ENCODE peak calls at places on chromosomes 11 and 22, in six cellular contexts. One of them, this sample, is unnamed.

GRCh38 chr11:61919841-61920631 is 2.7 kb upstream of the RAB3IL1 start:
- DNase-seq in NCI-H1417: no peak
- DNase-seq in AG10803: no peak
- DNase-seq in skeletal muscle cell: no peak
- DNase-seq in amygdala: no peak
- DNase-seq in stimulated activated CD8-positive, alpha-beta memory T cell treated with anti-CD3 and anti-CD28 coated beads, Interleukin-15, amount 100 ng/mL, for 1 hour: no peak
- DNase-seq in this sample: no peak

GRCh38 chr11:6646631-6647281 is 8.9 kb downstream of the DCHS1 start:
- DNase-seq in stimulated activated CD8-positive, alpha-beta memory T cell treated with anti-CD3 and anti-CD28 coated beads, Interleukin-15, amount 100 ng/mL, for 1 hour: no peak
- DNase-seq in NCI-H1417: no peak
- DNase-seq in AG10803: peak; percentile 84
- DNase-seq in skeletal muscle cell: no peak
- DNase-seq in amygdala: no peak
- DNase-seq in this sample: peak; percentile 61

GRCh38 chr11:76897233-76897632 is 36.5 kb downstream of the ACER3 start:
- DNase-seq in stimulated activated CD8-positive, alpha-beta memory T cell treated with anti-CD3 and anti-CD28 coated beads, Interleukin-15, amount 100 ng/mL, for 1 hour: no peak
- DNase-seq in AG10803: no peak
- DNase-seq in amygdala: no peak
- DNase-seq in skeletal muscle cell: no peak
- DNase-seq in NCI-H1417: no peak
- DNase-seq in this sample: no peak

GRCh38 chr22:45082795-45083194 is 73.0 kb upstream of the PHF21B start:
- DNase-seq in stimulated activated CD8-positive, alpha-beta memory T cell treated with anti-CD3 and anti-CD28 coated beads, Interleukin-15, amount 100 ng/mL, for 1 hour: no peak
- DNase-seq in NCI-H1417: no peak
- DNase-seq in AG10803: no peak
- DNase-seq in amygdala: no peak
- DNase-seq in skeletal muscle cell: no peak
- DNase-seq in this sample: no peak

GRCh38 chr11:92657226-92657625 is 312.2 kb upstream of the MTNR1B start:
- DNase-seq in NCI-H1417: no peak
- DNase-seq in skeletal muscle cell: no peak
- DNase-seq in amygdala: no peak
- DNase-seq in AG10803: no peak
- DNase-seq in stimulated activated CD8-positive, alpha-beta memory T cell treated with anti-CD3 and anti-CD28 coated beads, Interleukin-15, amount 100 ng/mL, for 1 hour: no peak
- DNase-seq in this sample: no peak

GRCh38 chr11:60953781-60954180 is 1.8 kb upstream of the SLC15A3 start:
- DNase-seq in skeletal muscle cell: no peak
- DNase-seq in amygdala: no peak
- DNase-seq in AG10803: peak; percentile 33
- DNase-seq in NCI-H1417: no peak
- DNase-seq in stimulated activated CD8-positive, alpha-beta memory T cell treated with anti-CD3 and anti-CD28 coated beads, Interleukin-15, amount 100 ng/mL, for 1 hour: no peak
- DNase-seq in this sample: no peak

GRCh38 chr22:25567305-25567704 is 2.8 kb downstream of the GRK3 start:
- DNase-seq in AG10803: no peak
- DNase-seq in NCI-H1417: no peak
- DNase-seq in stimulated activated CD8-positive, alpha-beta memory T cell treated with anti-CD3 and anti-CD28 coated beads, Interleukin-15, amount 100 ng/mL, for 1 hour: no peak
- DNase-seq in skeletal muscle cell: no peak
- DNase-seq in amygdala: no peak
- DNase-seq in this sample: no peak

GRCh38 chr11:64571050-64571409 is 20.0 kb upstream of the SLC22A12 start:
- DNase-seq in amygdala: no peak
- DNase-seq in stimulated activated CD8-positive, alpha-beta memory T cell treated with anti-CD3 and anti-CD28 coated beads, Interleukin-15, amount 100 ng/mL, for 1 hour: no peak
- DNase-seq in NCI-H1417: no peak
- DNase-seq in AG10803: no peak
- DNase-seq in skeletal muscle cell: no peak
- DNase-seq in this sample: no peak

GRCh38 chr11:12765428-12765827 is 91.2 kb downstream of the TEAD1 start:
- DNase-seq in stimulated activated CD8-positive, alpha-beta memory T cell treated with anti-CD3 and anti-CD28 coated beads, Interleukin-15, amount 100 ng/mL, for 1 hour: no peak
- DNase-seq in NCI-H1417: peak; percentile 81
- DNase-seq in AG10803: peak; percentile 60
- DNase-seq in skeletal muscle cell: no peak
- DNase-seq in amygdala: no peak
- DNase-seq in this sample: no peak

GRCh38 chr11:94815705-94816344 is 47.7 kb downstream of the AMOTL1 start:
- DNase-seq in AG10803: no peak
- DNase-seq in amygdala: no peak
- DNase-seq in NCI-H1417: peak; percentile 18
- DNase-seq in skeletal muscle cell: no peak
- DNase-seq in stimulated activated CD8-positive, alpha-beta memory T cell treated with anti-CD3 and anti-CD28 coated beads, Interleukin-15, amount 100 ng/mL, for 1 hour: no peak
- DNase-seq in this sample: no peak

GRCh38 chr11:2190670-2191471 is 19.3 kb upstream of the TH start:
- DNase-seq in NCI-H1417: no peak
- DNase-seq in AG10803: no peak
- DNase-seq in amygdala: no peak
- DNase-seq in stimulated activated CD8-positive, alpha-beta memory T cell treated with anti-CD3 and anti-CD28 coated beads, Interleukin-15, amount 100 ng/mL, for 1 hour: no peak
- DNase-seq in skeletal muscle cell: no peak
- DNase-seq in this sample: no peak

GRCh38 chr11:13140873-13141655 is 131.9 kb downstream of the RASSF10 start:
- DNase-seq in NCI-H1417: peak; percentile 94
- DNase-seq in AG10803: no peak
- DNase-seq in amygdala: peak; percentile 8
- DNase-seq in stimulated activated CD8-positive, alpha-beta memory T cell treated with anti-CD3 and anti-CD28 coated beads, Interleukin-15, amount 100 ng/mL, for 1 hour: no peak
- DNase-seq in skeletal muscle cell: no peak
- DNase-seq in this sample: no peak

GRCh38 chr11:8709002-8709672 is 26.5 kb downstream of the RPL27A start:
- DNase-seq in skeletal muscle cell: peak; percentile 89
- DNase-seq in AG10803: peak; percentile 99
- DNase-seq in NCI-H1417: no peak
- DNase-seq in amygdala: peak; percentile 37
- DNase-seq in stimulated activated CD8-positive, alpha-beta memory T cell treated with anti-CD3 and anti-CD28 coated beads, Interleukin-15, amount 100 ng/mL, for 1 hour: no peak
- DNase-seq in this sample: no peak

GRCh38 chr22:46287873-46288751 is 8.6 kb upstream of the GTSE1 start:
- DNase-seq in amygdala: no peak
- DNase-seq in stimulated activated CD8-positive, alpha-beta memory T cell treated with anti-CD3 and anti-CD28 coated beads, Interleukin-15, amount 100 ng/mL, for 1 hour: no peak
- DNase-seq in skeletal muscle cell: no peak
- DNase-seq in NCI-H1417: no peak
- DNase-seq in AG10803: no peak
- DNase-seq in this sample: peak; percentile 94

GRCh38 chr11:1736447-1736992 is 13.9 kb downstream of the IFITM10 start:
- DNase-seq in amygdala: no peak
- DNase-seq in AG10803: no peak
- DNase-seq in NCI-H1417: no peak
- DNase-seq in skeletal muscle cell: no peak
- DNase-seq in stimulated activated CD8-positive, alpha-beta memory T cell treated with anti-CD3 and anti-CD28 coated beads, Interleukin-15, amount 100 ng/mL, for 1 hour: no peak
- DNase-seq in this sample: no peak

GRCh38 chr11:103947566-103947919 is 88.9 kb upstream of the DDI1 start:
- DNase-seq in NCI-H1417: no peak
- DNase-seq in amygdala: no peak
- DNase-seq in AG10803: peak; percentile 89
- DNase-seq in skeletal muscle cell: peak; percentile 59
- DNase-seq in stimulated activated CD8-positive, alpha-beta memory T cell treated with anti-CD3 and anti-CD28 coated beads, Interleukin-15, amount 100 ng/mL, for 1 hour: no peak
- DNase-seq in this sample: no peak

GRCh38 chr11:93192163-93192562 is 5.6 kb downstream of the SLC36A4 start:
- DNase-seq in amygdala: no peak
- DNase-seq in AG10803: no peak
- DNase-seq in skeletal muscle cell: no peak
- DNase-seq in NCI-H1417: no peak
- DNase-seq in stimulated activated CD8-positive, alpha-beta memory T cell treated with anti-CD3 and anti-CD28 coated beads, Interleukin-15, amount 100 ng/mL, for 1 hour: no peak
- DNase-seq in this sample: no peak

GRCh38 chr22:46043816-46044717 is 67.1 kb upstream of the WNT7B start:
- DNase-seq in NCI-H1417: peak; percentile 35
- DNase-seq in skeletal muscle cell: no peak
- DNase-seq in stimulated activated CD8-positive, alpha-beta memory T cell treated with anti-CD3 and anti-CD28 coated beads, Interleukin-15, amount 100 ng/mL, for 1 hour: no peak
- DNase-seq in AG10803: no peak
- DNase-seq in amygdala: no peak
- DNase-seq in this sample: no peak

GRCh38 chr22:45949921-45950320 is 27.0 kb downstream of the WNT7B start:
- DNase-seq in skeletal muscle cell: no peak
- DNase-seq in amygdala: no peak
- DNase-seq in NCI-H1417: no peak
- DNase-seq in AG10803: no peak
- DNase-seq in stimulated activated CD8-positive, alpha-beta memory T cell treated with anti-CD3 and anti-CD28 coated beads, Interleukin-15, amount 100 ng/mL, for 1 hour: no peak
- DNase-seq in this sample: no peak

GRCh38 chr11:82465481-82465880 is 268.2 kb downstream of the FAM181B start:
- DNase-seq in stimulated activated CD8-positive, alpha-beta memory T cell treated with anti-CD3 and anti-CD28 coated beads, Interleukin-15, amount 100 ng/mL, for 1 hour: no peak
- DNase-seq in skeletal muscle cell: no peak
- DNase-seq in NCI-H1417: no peak
- DNase-seq in AG10803: no peak
- DNase-seq in amygdala: no peak
- DNase-seq in this sample: no peak

GRCh38 chr22:25212337-25212736 is 7.1 kb upstream of the CRYBB2 start:
- DNase-seq in AG10803: no peak
- DNase-seq in amygdala: no peak
- DNase-seq in NCI-H1417: no peak
- DNase-seq in skeletal muscle cell: no peak
- DNase-seq in stimulated activated CD8-positive, alpha-beta memory T cell treated with anti-CD3 and anti-CD28 coated beads, Interleukin-15, amount 100 ng/mL, for 1 hour: no peak
- DNase-seq in this sample: no peak

GRCh38 chr11:3775761-3776406 is 21.5 kb downstream of the NUP98 start:
- DNase-seq in NCI-H1417: no peak
- DNase-seq in AG10803: no peak
- DNase-seq in amygdala: no peak
- DNase-seq in skeletal muscle cell: no peak
- DNase-seq in stimulated activated CD8-positive, alpha-beta memory T cell treated with anti-CD3 and anti-CD28 coated beads, Interleukin-15, amount 100 ng/mL, for 1 hour: no peak
- DNase-seq in this sample: no peak

GRCh38 chr22:50253046-50253580 is 2.0 kb upstream of the HDAC10 start:
- DNase-seq in stimulated activated CD8-positive, alpha-beta memory T cell treated with anti-CD3 and anti-CD28 coated beads, Interleukin-15, amount 100 ng/mL, for 1 hour: no peak
- DNase-seq in AG10803: no peak
- DNase-seq in amygdala: no peak
- DNase-seq in skeletal muscle cell: no peak
- DNase-seq in NCI-H1417: no peak
- DNase-seq in this sample: no peak

GRCh38 chr11:16799890-16800289 is 61.4 kb downstream of the C11orf58 start:
- DNase-seq in stimulated activated CD8-positive, alpha-beta memory T cell treated with anti-CD3 and anti-CD28 coated beads, Interleukin-15, amount 100 ng/mL, for 1 hour: no peak
- DNase-seq in amygdala: no peak
- DNase-seq in NCI-H1417: no peak
- DNase-seq in AG10803: no peak
- DNase-seq in skeletal muscle cell: no peak
- DNase-seq in this sample: no peak

GRCh38 chr11:19524171-19524671 is 188.4 kb upstream of the NAV2 start:
- DNase-seq in stimulated activated CD8-positive, alpha-beta memory T cell treated with anti-CD3 and anti-CD28 coated beads, Interleukin-15, amount 100 ng/mL, for 1 hour: no peak
- DNase-seq in AG10803: no peak
- DNase-seq in amygdala: peak; percentile 28
- DNase-seq in NCI-H1417: no peak
- DNase-seq in skeletal muscle cell: no peak
- DNase-seq in this sample: no peak

GRCh38 chr11:32087602-32088001 is 3.3 kb upstream of the RCN1 start:
- DNase-seq in amygdala: no peak
- DNase-seq in NCI-H1417: no peak
- DNase-seq in stimulated activated CD8-positive, alpha-beta memory T cell treated with anti-CD3 and anti-CD28 coated beads, Interleukin-15, amount 100 ng/mL, for 1 hour: no peak
- DNase-seq in skeletal muscle cell: peak; percentile 39
- DNase-seq in AG10803: peak; percentile 75
- DNase-seq in this sample: no peak

GRCh38 chr22:42184852-42185251 is 54.2 kb upstream of the CYP2D6 start:
- DNase-seq in amygdala: no peak
- DNase-seq in stimulated activated CD8-positive, alpha-beta memory T cell treated with anti-CD3 and anti-CD28 coated beads, Interleukin-15, amount 100 ng/mL, for 1 hour: no peak
- DNase-seq in skeletal muscle cell: no peak
- DNase-seq in NCI-H1417: no peak
- DNase-seq in AG10803: no peak
- DNase-seq in this sample: no peak

GRCh38 chr11:34679681-34680080 is 58.8 kb downstream of the EHF start:
- DNase-seq in NCI-H1417: no peak
- DNase-seq in AG10803: no peak
- DNase-seq in amygdala: no peak
- DNase-seq in skeletal muscle cell: no peak
- DNase-seq in stimulated activated CD8-positive, alpha-beta memory T cell treated with anti-CD3 and anti-CD28 coated beads, Interleukin-15, amount 100 ng/mL, for 1 hour: no peak
- DNase-seq in this sample: no peak

GRCh38 chr11:43687120-43687791 is 6.7 kb downstream of the HSD17B12 start:
- DNase-seq in skeletal muscle cell: peak; percentile 54
- DNase-seq in stimulated activated CD8-positive, alpha-beta memory T cell treated with anti-CD3 and anti-CD28 coated beads, Interleukin-15, amount 100 ng/mL, for 1 hour: no peak
- DNase-seq in AG10803: peak; percentile 31
- DNase-seq in NCI-H1417: no peak
- DNase-seq in amygdala: no peak
- DNase-seq in this sample: no peak

GRCh38 chr22:11626422-11626773 is 3901.6 kb upstream of the OR11H1 start:
- DNase-seq in stimulated activated CD8-positive, alpha-beta memory T cell treated with anti-CD3 and anti-CD28 coated beads, Interleukin-15, amount 100 ng/mL, for 1 hour: no peak
- DNase-seq in AG10803: no peak
- DNase-seq in amygdala: no peak
- DNase-seq in skeletal muscle cell: no peak
- DNase-seq in NCI-H1417: no peak
- DNase-seq in this sample: no peak

GRCh38 chr11:90204832-90205646 is 17.8 kb downstream of the CHORDC1 start:
- DNase-seq in skeletal muscle cell: no peak
- DNase-seq in amygdala: no peak
- DNase-seq in stimulated activated CD8-positive, alpha-beta memory T cell treated with anti-CD3 and anti-CD28 coated beads, Interleukin-15, amount 100 ng/mL, for 1 hour: no peak
- DNase-seq in AG10803: peak; percentile 67
- DNase-seq in NCI-H1417: peak; percentile 48
- DNase-seq in this sample: no peak

GRCh38 chr22:44050766-44051747 is 27.0 kb downstream of the PARVB start:
- DNase-seq in stimulated activated CD8-positive, alpha-beta memory T cell treated with anti-CD3 and anti-CD28 coated beads, Interleukin-15, amount 100 ng/mL, for 1 hour: no peak
- DNase-seq in AG10803: no peak
- DNase-seq in skeletal muscle cell: no peak
- DNase-seq in amygdala: no peak
- DNase-seq in NCI-H1417: no peak
- DNase-seq in this sample: no peak